ENCODE peak calls at places on chromosome 20, in eight cellular contexts. B, K, U, H, G, J, I and F are unnamed samples. For H3K9me3, the result is how much of the 10 kb centered on the place peaks cover.

GRCh38 chr20:16272961-16273360 is 300.3 kb downstream of the KIF16B start:
- DNase-seq in I (no peak), H (no peak), G (no peak), B (no peak), J (no peak), K (no peak), U (no peak), F (no peak)

GRCh38 chr20:46357030-46357514 is 48.8 kb upstream of the CDH22 start:
- DNase-seq in H (no peak), J (no peak), G (no peak), U (no peak), I (no peak), B (no peak), K (no peak), F (no peak)

GRCh38 chr20:51132286-51132810 is 109.4 kb upstream of the KCNG1 start:
- DNase-seq in J (peak), H (no peak), I (no peak), G (no peak), K (no peak), U (no peak), B (peak), F (no peak)

GRCh38 chr20:46751856-46752255 is 42.4 kb downstream of the SLC2A10 start:
- DNase-seq in U (no peak), B (no peak), I (no peak), J (no peak), G (no peak), K (no peak), H (no peak), F (no peak)

GRCh38 chr20:12927489-12927888 is 81.3 kb upstream of the SPTLC3 start:
- DNase-seq in G (no peak), J (no peak), U (no peak), K (no peak), I (no peak), H (no peak), B (no peak), F (no peak)

GRCh38 chr20:25508083-25508770 is 77.1 kb downstream of the NINL start:
- DNase-seq in B (peak), J (peak), G (peak), U (no peak), H (no peak), I (no peak), K (no peak), F (no peak)

GRCh38 chr20:25586877-25587276 is 1.5 kb upstream of the NINL start:
- DNase-seq in H (no peak), U (no peak), J (no peak), I (no peak), B (no peak), G (no peak), K (peak), F (no peak)

GRCh38 chr20:62965363-62965771 is 12.9 kb downstream of the SLC17A9 start:
- DNase-seq in K (peak), J (no peak), U (no peak), G (no peak), I (no peak), H (no peak), B (no peak), F (no peak)

GRCh38 chr20:24470782-24471582 is 1.6 kb downstream of the SYNDIG1 start:
- DNase-seq in J (no peak), B (no peak), H (peak), U (no peak), K (peak), G (no peak), I (no peak), F (no peak)

GRCh38 chr20:41657655-41658054 is 39.5 kb upstream of the CHD6 start:
- DNase-seq in K (no peak), G (no peak), B (no peak), J (no peak), H (no peak), I (no peak), U (no peak), F (no peak)

GRCh38 chr20:62832212-62832922 is 15.5 kb downstream of the COL9A3 start:
- DNase-seq in G (no peak), K (no peak), I (no peak), B (peak), J (peak), H (no peak), U (peak), F (no peak)

GRCh38 chr20:47535994-47536393 is 34.3 kb downstream of the NCOA3 start:
- DNase-seq in J (no peak), H (no peak), I (no peak), K (no peak), G (no peak), B (no peak), U (no peak), F (no peak)

GRCh38 chr20:7930386-7930785 is 9.9 kb downstream of the HAO1 start:
- DNase-seq in B (no peak), U (no peak), H (no peak), J (no peak), G (no peak), I (no peak), K (no peak), F (no peak)

GRCh38 chr20:24991897-24992419 is 593 bp downstream of the APMAP start:
- DNase-seq in U (no peak), J (peak), G (no peak), B (no peak), I (no peak), H (peak), K (peak), F (peak)

GRCh38 chr20:45163071-45163803 is 11.5 kb upstream of the PI3 start:
- DNase-seq in I (no peak), K (no peak), G (no peak), U (no peak), J (peak), H (no peak), B (peak), F (no peak)

GRCh38 chr20:709864-710761 is 34.5 kb upstream of the SCRT2 start:
- DNase-seq in I (no peak), H (peak), U (no peak), K (peak), G (no peak), B (no peak), J (no peak), F (no peak)

GRCh38 chr20:35523298-35523888 is 6.1 kb downstream of the C20orf173 start:
- DNase-seq in K (no peak), B (no peak), U (no peak), H (no peak), I (no peak), J (no peak), G (no peak), F (no peak)

GRCh38 chr20:9409352-9409751 is 105.0 kb upstream of the LAMP5 start:
- DNase-seq in J (no peak), B (no peak), I (no peak), H (no peak), U (no peak), G (no peak), K (no peak), F (no peak)

GRCh38 chr20:44900231-44900854 is 9.5 kb upstream of the PABPC1L start:
- DNase-seq in J (no peak), H (no peak), B (no peak), G (no peak), I (no peak), U (no peak), K (no peak), F (no peak)

GRCh38 chr20:61684583-61685235 is 381.0 kb downstream of the TAF4 start:
- DNase-seq in I (no peak), B (no peak), K (no peak), U (no peak), G (no peak), H (no peak), J (no peak), F (no peak)

GRCh38 chr20:733806-734205 is 34.5 kb downstream of the SLC52A3 start:
- DNase-seq in H (no peak), J (no peak), K (no peak), B (no peak), I (no peak), U (no peak), G (no peak), F (no peak)

GRCh38 chr20:61589055-61589385 is 337.0 kb downstream of the CDH4 start:
- DNase-seq in U (no peak), I (no peak), B (no peak), H (no peak), G (no peak), J (no peak), K (no peak), F (no peak)

GRCh38 chr20:9119776-9120175 is 50.9 kb downstream of the PLCB4 start:
- DNase-seq in B (no peak), G (no peak), H (peak), K (no peak), U (no peak), J (no peak), I (peak), F (no peak)

GRCh38 chr20:47258745-47259695 is 97.5 kb downstream of the ZMYND8 start:
- DNase-seq in B (no peak), I (peak), H (no peak), G (no peak), K (peak), U (no peak), J (no peak), F (no peak)

GRCh38 chr20:48040491-48040890 is 255.2 kb upstream of the SULF2 start:
- DNase-seq in H (no peak), U (no peak), J (no peak), B (no peak), G (no peak), K (no peak), I (no peak), F (no peak)

GRCh38 chr20:50744143-50744792 is 12.9 kb downstream of the PARD6B start:
- DNase-seq in G (peak), J (peak), B (peak), H (peak), U (peak), K (no peak), I (peak), F (peak)

DNA sequence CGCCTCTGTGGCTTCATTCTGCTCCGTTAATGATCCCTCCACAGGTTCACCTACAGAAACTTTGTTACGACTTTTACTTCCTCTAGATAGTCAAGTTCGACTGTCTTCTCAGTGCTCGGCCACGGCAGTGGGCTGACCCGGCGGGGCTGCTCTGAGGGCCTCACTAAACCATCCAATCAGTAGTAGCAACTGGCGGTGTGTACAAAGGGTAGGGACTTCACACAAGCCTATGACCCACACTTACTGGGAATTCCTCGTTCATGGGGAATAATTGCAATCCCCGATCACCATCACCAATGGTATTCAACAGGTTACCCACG is 1959.2 kb upstream of the DEFB115 start:
- DNase-seq in G (no peak), K (no peak), J (no peak), B (no peak), U (no peak), H (no peak), I (no peak), F (no peak)
- H3K9me3 ChIP-seq in G (under half), K (under half), J (under half), B (half or more), U (under half), H (under half), I (under half), F (half or more)

GRCh38 chr20:18678599-18678998 is 90.7 kb downstream of the DTD1 start:
- DNase-seq in U (no peak), B (no peak), H (no peak), J (no peak), G (no peak), K (no peak), I (no peak), F (no peak)
- H3K4me3 ChIP-seq in U (no peak), B (no peak), H (no peak), J (no peak), G (no peak), K (no peak), I (no peak), F (no peak)

GRCh38 chr20:49287555-49288249 is 9.8 kb upstream of the ZNFX1 start:
- DNase-seq in K (no peak), H (no peak), I (no peak), B (no peak), U (no peak), G (no peak), J (no peak), F (peak)

GRCh38 chr20:49286689-49287551 is 9.1 kb upstream of the ZNFX1 start:
- DNase-seq in B (peak), I (no peak), J (peak), U (no peak), H (no peak), K (no peak), G (no peak), F (peak)

GRCh38 chr20:49284818-49285217 is 7.0 kb upstream of the ZNFX1 start:
- DNase-seq in K (no peak), G (no peak), B (no peak), J (no peak), I (no peak), U (no peak), H (no peak), F (no peak)

GRCh38 chr20:49285233-49285668 is 7.4 kb upstream of the ZNFX1 start:
- DNase-seq in I (no peak), H (no peak), J (no peak), U (no peak), K (no peak), G (no peak), B (no peak), F (no peak)

DNA sequence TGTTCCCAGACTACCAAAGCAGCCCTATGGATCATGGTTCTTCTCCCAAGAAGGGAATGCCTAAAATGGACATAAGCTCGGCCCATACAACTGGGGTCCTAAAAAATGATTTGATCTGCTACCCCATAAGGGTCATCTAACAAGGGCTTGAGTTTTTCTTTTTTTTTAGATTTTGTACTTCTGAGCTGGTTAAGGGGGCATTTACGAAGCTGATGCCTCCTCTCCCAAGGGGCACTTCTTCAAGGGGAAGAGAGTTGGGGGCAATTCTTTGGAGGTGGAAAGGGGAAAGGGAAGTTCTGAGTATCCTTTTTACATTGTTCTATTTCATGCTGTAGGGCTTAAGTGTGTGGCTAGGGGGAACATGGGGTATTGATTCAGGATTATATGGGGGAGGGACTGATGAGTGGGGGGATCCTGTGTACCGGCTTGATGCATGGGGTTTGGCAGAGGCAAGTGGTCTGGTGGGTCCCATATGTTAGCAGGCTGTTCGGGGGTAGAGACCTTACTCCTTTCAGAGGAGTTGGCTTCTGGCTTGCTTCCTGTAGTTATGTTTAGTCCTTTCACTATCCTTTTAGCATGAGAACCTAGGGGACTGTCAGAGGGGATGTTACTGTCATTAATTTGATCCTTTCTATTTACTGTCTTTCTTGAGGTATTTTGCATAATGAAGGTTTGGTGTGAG is 8.1 kb upstream of the ZNFX1 start:
- DNase-seq in I (no peak), G (no peak), K (no peak), U (no peak), B (no peak), H (no peak), J (no peak), F (peak)
- H3K9me3 ChIP-seq in I (half or more), G (under half), K (under half), U (under half), B (half or more), H (under half), J (under half), F (half or more)

GRCh38 chr20:38871560-38871953 is 54.7 kb upstream of the FAM83D start:
- DNase-seq in J (no peak), B (no peak), H (no peak), K (no peak), G (no peak), U (no peak), I (no peak), F (no peak)
- H3K4me3 ChIP-seq in J (no peak), B (no peak), H (no peak), K (no peak), G (no peak), U (no peak), I (no peak), F (no peak)

GRCh38 chr20:32512047-32512385 is 73.1 kb downstream of the NOL4L start:
- DNase-seq in J (no peak), B (no peak), G (no peak), U (no peak), I (no peak), H (no peak), K (no peak), F (no peak)

GRCh38 chr20:32515631-32516101 is 69.5 kb downstream of the NOL4L start:
- DNase-seq in B (no peak), K (no peak), H (no peak), U (no peak), J (no peak), I (no peak), G (no peak), F (no peak)

GRCh38 chr20:32511358-32512046 is 73.6 kb downstream of the NOL4L start:
- DNase-seq in U (no peak), K (no peak), B (no peak), I (no peak), H (no peak), G (no peak), J (no peak), F (no peak)

GRCh38 chr20:32514760-32515159 is 70.4 kb downstream of the NOL4L start:
- DNase-seq in H (no peak), G (no peak), B (no peak), I (no peak), J (no peak), K (no peak), U (no peak), F (no peak)

GRCh38 chr20:32513031-32513866 is 71.9 kb downstream of the NOL4L start:
- DNase-seq in K (no peak), B (no peak), H (no peak), I (no peak), G (no peak), J (no peak), U (no peak), F (no peak)
- H3K9me3 ChIP-seq in K (under half), B (under half), H (under half), I (under half), G (under half), J (under half), U (under half), F (under half)

GRCh38 chr20:64080813-64081619 is 1.1 kb downstream of the OPRL1 start:
- DNase-seq in K (no peak), B (no peak), G (no peak), U (no peak), H (no peak), I (no peak), J (no peak), F (no peak)
- H3K4me3 ChIP-seq in K (peak), B (no peak), G (no peak), U (no peak), H (no peak), I (no peak), J (no peak), F (no peak)

DNA sequence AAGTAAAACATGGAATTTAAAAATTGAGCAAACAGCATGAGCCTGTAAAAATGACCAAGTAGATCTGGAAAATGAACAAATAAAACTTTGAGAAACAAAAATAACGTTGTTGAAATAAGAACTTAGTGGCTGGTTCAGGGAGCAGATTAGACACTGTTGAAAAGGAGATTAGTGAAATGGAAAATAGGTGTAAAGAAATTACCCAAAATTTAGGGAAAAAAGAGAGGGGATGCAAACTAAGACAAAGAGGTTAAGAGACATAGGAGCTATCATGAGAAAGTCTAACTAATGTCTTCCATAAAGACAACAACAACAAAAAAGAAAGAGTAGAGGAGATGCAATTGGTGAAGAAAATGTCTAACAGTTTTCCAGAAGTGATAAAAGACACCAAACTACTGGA is 29.0 kb downstream of the APCDD1L start:
- DNase-seq in B (no peak), K (no peak), G (no peak), J (no peak), H (no peak), I (no peak), U (no peak), F (no peak)
- H3K9me3 ChIP-seq in B (under half), K (under half), G (under half), J (under half), H (under half), I (under half), U (under half), F (under half)

GRCh38 chr20:3815703-3816315 is 4.5 kb upstream of the AP5S1 start:
- DNase-seq in U (no peak), B (no peak), G (no peak), J (no peak), K (no peak), I (no peak), H (no peak), F (no peak)
- H3K4me3 ChIP-seq in U (no peak), B (no peak), G (no peak), J (no peak), K (no peak), I (no peak), H (no peak), F (no peak)